ENCODE peak calls at places on chromosomes 3 and 15, in nine cellular contexts. D is CD8-positive, alpha-beta T cell; F is fibroblast of the aortic adventitia; M is GM12864; Z is CD4-positive, alpha-beta T cell; G is gastrocnemius medialis; B is mesothelial cell of epicardium; Y is fibroblast of lung; T is foreskin fibroblast. A is an unnamed sample.

GRCh38 chr3:120160050-120160449 is 65.8 kb upstream of the GSK3B start:
- DNase-seq in D (no peak), F (peak; percentile 100), M (no peak), Z (no peak), G (peak; percentile 58), B (no peak), Y (peak; percentile 96), T (peak; percentile 98), A (no peak)

GRCh38 chr3:79885407-79885806 is 117.6 kb upstream of the ROBO1 start:
- DNase-seq in D (no peak), F (no peak), M (no peak), Z (no peak), G (no peak), B (no peak), Y (no peak), T (no peak), A (no peak)

GRCh38 chr3:40299130-40299720 is 10.3 kb upstream of the EIF1B start:
- DNase-seq in D (no peak), F (no peak), M (no peak), Z (no peak), G (no peak), B (no peak), Y (no peak), T (no peak), A (no peak)

GRCh38 chr3:45583021-45583851 is 11.3 kb upstream of the LIMD1 start:
- DNase-seq in D (no peak), F (peak; percentile 54), M (no peak), Z (no peak), G (no peak), B (no peak), Y (peak; percentile 33), T (no peak), A (no peak)

GRCh38 chr3:135690664-135691063 is 274.9 kb upstream of the PPP2R3A start:
- DNase-seq in D (no peak), F (no peak), M (no peak), Z (no peak), G (no peak), B (no peak), Y (no peak), T (no peak), A (no peak)

GRCh38 chr3:23665741-23666140 is 140.0 kb upstream of the UBE2E1 start:
- DNase-seq in D (no peak), F (no peak), M (no peak), Z (no peak), G (no peak), B (no peak), Y (no peak), T (peak; percentile 50), A (no peak)

GRCh38 chr15:45704329-45705249 is 69.8 kb downstream of the SQOR start:
- DNase-seq in D (peak; percentile 26), F (peak; percentile 39), M (no peak), Z (no peak), G (no peak), B (no peak), Y (no peak), T (no peak), A (no peak)

GRCh38 chr3:38382506-38383080 is 36.0 kb downstream of the XYLB start:
- DNase-seq in D (no peak), F (no peak), M (no peak), Z (no peak), G (no peak), B (no peak), Y (no peak), T (no peak), A (no peak)

GRCh38 chr15:100570735-100571363 is 31.1 kb downstream of the LINS1 start:
- DNase-seq in D (no peak), F (no peak), M (peak; percentile 38), Z (no peak), G (no peak), B (no peak), Y (no peak), T (no peak), A (no peak)

GRCh38 chr15:100571592-100572167 is 30.3 kb downstream of the LINS1 start:
- DNase-seq in D (no peak), F (no peak), M (no peak), Z (no peak), G (no peak), B (no peak), Y (no peak), T (no peak), A (no peak)

GRCh38 chr15:100570282-100570681 is 31.7 kb downstream of the LINS1 start:
- DNase-seq in D (no peak), F (peak; percentile 20), M (no peak), Z (no peak), G (no peak), B (no peak), Y (no peak), T (no peak), A (no peak)

GRCh38 chr15:100573526-100573925 is 28.5 kb downstream of the LINS1 start:
- DNase-seq in D (no peak), F (no peak), M (no peak), Z (no peak), G (no peak), B (no peak), Y (no peak), T (no peak), A (no peak)

GRCh38 chr15:100572362-100572983 is 29.5 kb downstream of the LINS1 start:
- DNase-seq in D (no peak), F (peak; percentile 52), M (no peak), Z (no peak), G (no peak), B (no peak), Y (no peak), T (no peak), A (no peak)
- TF ChIP-seq CTCF in D (peak; percentile 80), F (peak; percentile 46), M (no peak), Z (peak; percentile 77), G (peak; percentile 69), B (peak; percentile 71), Y (peak; percentile 20), T (no peak), A (no peak)

GRCh38 chr3:47380601-47381316 is at the start of gene PTPN23:
- DNase-seq in D (peak; percentile 97), F (peak; percentile 99), M (peak; percentile 96), Z (peak; percentile 99), G (peak; percentile 99), B (peak; percentile 99), Y (peak; percentile 98), T (peak; percentile 98), A (peak; percentile 98)
- TF ChIP-seq CTCF in D (no peak), F (no peak), M (no peak), Z (no peak), G (no peak), B (no peak), Y (no peak), T (no peak), A (no peak)

GRCh38 chr3:49566312-49566711 is 12.0 kb downstream of the BSN start:
- DNase-seq in D (no peak), F (peak; percentile 10), M (no peak), Z (no peak), G (no peak), B (no peak), Y (no peak), T (no peak), A (no peak)
- TF ChIP-seq CTCF in D (no peak), F (peak; percentile 36), M (peak; percentile 38), Z (no peak), G (no peak), B (no peak), Y (peak; percentile 23), T (peak; percentile 15), A (no peak)

GRCh38 chr3:94716326-94717018 is 653.6 kb downstream of the NSUN3 start:
- DNase-seq in D (no peak), F (no peak), M (no peak), Z (no peak), G (no peak), B (no peak), Y (no peak), T (no peak), A (no peak)
- TF ChIP-seq CTCF in D (no peak), F (no peak), M (no peak), Z (no peak), G (no peak), B (no peak), Y (no peak), T (no peak), A (no peak)